ENCODE peak calls at places on chromosomes 7 and 10, in seven cellular contexts. One of them, this sample, is unnamed.

GRCh38 chr7:80140388-80140787 is 5.8 kb downstream of the GNAI1 start:
- DNase-seq in left colon: no peak
- DNase-seq in NCI-H510A treated with DMSO at 0.1 percent for 48 hours: no peak
- DNase-seq in MCF 10A: no peak
- DNase-seq in activated CD8-positive, alpha-beta memory T cell treated with anti-CD3 and anti-CD28 coated beads, Interleukin-2, amount 50 U/mL, for 4 hours: no peak
- DNase-seq in HuH-7: no peak
- DNase-seq in GM12892: no peak
- DNase-seq in this sample: no peak

GRCh38 chr7:95594185-95594584 is 2.1 kb downstream of the PDK4 start:
- DNase-seq in left colon: no peak
- DNase-seq in NCI-H510A treated with DMSO at 0.1 percent for 48 hours: no peak
- DNase-seq in MCF 10A: peak; percentile 5
- DNase-seq in activated CD8-positive, alpha-beta memory T cell treated with anti-CD3 and anti-CD28 coated beads, Interleukin-2, amount 50 U/mL, for 4 hours: no peak
- DNase-seq in HuH-7: no peak
- DNase-seq in GM12892: no peak
- DNase-seq in this sample: no peak

GRCh38 chr10:97228130-97228774 is 42.5 kb upstream of the SLIT1 start:
- DNase-seq in left colon: no peak
- DNase-seq in NCI-H510A treated with DMSO at 0.1 percent for 48 hours: no peak
- DNase-seq in MCF 10A: no peak
- DNase-seq in activated CD8-positive, alpha-beta memory T cell treated with anti-CD3 and anti-CD28 coated beads, Interleukin-2, amount 50 U/mL, for 4 hours: no peak
- DNase-seq in HuH-7: no peak
- DNase-seq in GM12892: no peak
- DNase-seq in this sample: no peak

GRCh38 chr10:71526662-71527061 is 129.9 kb downstream of the CDH23 start:
- DNase-seq in left colon: no peak
- DNase-seq in NCI-H510A treated with DMSO at 0.1 percent for 48 hours: no peak
- DNase-seq in MCF 10A: no peak
- DNase-seq in activated CD8-positive, alpha-beta memory T cell treated with anti-CD3 and anti-CD28 coated beads, Interleukin-2, amount 50 U/mL, for 4 hours: no peak
- DNase-seq in HuH-7: no peak
- DNase-seq in GM12892: no peak
- DNase-seq in this sample: no peak

GRCh38 chr7:158111556-158111880 is 476.1 kb downstream of the PTPRN2 start:
- DNase-seq in left colon: no peak
- DNase-seq in NCI-H510A treated with DMSO at 0.1 percent for 48 hours: no peak
- DNase-seq in MCF 10A: no peak
- DNase-seq in activated CD8-positive, alpha-beta memory T cell treated with anti-CD3 and anti-CD28 coated beads, Interleukin-2, amount 50 U/mL, for 4 hours: no peak
- DNase-seq in HuH-7: no peak
- DNase-seq in GM12892: no peak
- DNase-seq in this sample: no peak

GRCh38 chr10:80530251-80530650 is 7.5 kb upstream of the SH2D4B start:
- DNase-seq in left colon: no peak
- DNase-seq in NCI-H510A treated with DMSO at 0.1 percent for 48 hours: no peak
- DNase-seq in MCF 10A: peak; percentile 72
- DNase-seq in activated CD8-positive, alpha-beta memory T cell treated with anti-CD3 and anti-CD28 coated beads, Interleukin-2, amount 50 U/mL, for 4 hours: peak; percentile 48
- DNase-seq in HuH-7: no peak
- DNase-seq in GM12892: no peak
- DNase-seq in this sample: peak; percentile 49

GRCh38 chr7:121547341-121548092 is 151.4 kb upstream of the FAM3C start:
- DNase-seq in left colon: no peak
- DNase-seq in NCI-H510A treated with DMSO at 0.1 percent for 48 hours: peak; percentile 46
- DNase-seq in MCF 10A: peak; percentile 68
- DNase-seq in activated CD8-positive, alpha-beta memory T cell treated with anti-CD3 and anti-CD28 coated beads, Interleukin-2, amount 50 U/mL, for 4 hours: no peak
- DNase-seq in HuH-7: peak; percentile 23
- DNase-seq in GM12892: peak; percentile 11
- DNase-seq in this sample: peak; percentile 58

GRCh38 chr7:120550494-120551048 is 277.6 kb downstream of the KCND2 start:
- DNase-seq in left colon: no peak
- DNase-seq in NCI-H510A treated with DMSO at 0.1 percent for 48 hours: peak; percentile 2
- DNase-seq in MCF 10A: no peak
- DNase-seq in activated CD8-positive, alpha-beta memory T cell treated with anti-CD3 and anti-CD28 coated beads, Interleukin-2, amount 50 U/mL, for 4 hours: no peak
- DNase-seq in HuH-7: no peak
- DNase-seq in GM12892: no peak
- DNase-seq in this sample: peak; percentile 56

GRCh38 chr7:23471090-23471859 is 984 bp upstream of the IGF2BP3 start:
- DNase-seq in left colon: no peak
- DNase-seq in NCI-H510A treated with DMSO at 0.1 percent for 48 hours: peak; percentile 81
- DNase-seq in MCF 10A: peak; percentile 67
- DNase-seq in activated CD8-positive, alpha-beta memory T cell treated with anti-CD3 and anti-CD28 coated beads, Interleukin-2, amount 50 U/mL, for 4 hours: peak; percentile 25
- DNase-seq in HuH-7: peak; percentile 91
- DNase-seq in GM12892: peak; percentile 56
- DNase-seq in this sample: peak; percentile 91

GRCh38 chr7:116216956-116217570 is 6.7 kb downstream of the TES start:
- DNase-seq in left colon: no peak
- DNase-seq in NCI-H510A treated with DMSO at 0.1 percent for 48 hours: no peak
- DNase-seq in MCF 10A: no peak
- DNase-seq in activated CD8-positive, alpha-beta memory T cell treated with anti-CD3 and anti-CD28 coated beads, Interleukin-2, amount 50 U/mL, for 4 hours: no peak
- DNase-seq in HuH-7: no peak
- DNase-seq in GM12892: no peak
- DNase-seq in this sample: peak; percentile 41

GRCh38 chr7:33357846-33358245 is 228.5 kb downstream of the BBS9 start:
- DNase-seq in left colon: no peak
- DNase-seq in NCI-H510A treated with DMSO at 0.1 percent for 48 hours: no peak
- DNase-seq in MCF 10A: no peak
- DNase-seq in activated CD8-positive, alpha-beta memory T cell treated with anti-CD3 and anti-CD28 coated beads, Interleukin-2, amount 50 U/mL, for 4 hours: no peak
- DNase-seq in HuH-7: no peak
- DNase-seq in GM12892: no peak
- DNase-seq in this sample: no peak

GRCh38 chr10:86366902-86367338 is 325 bp upstream of the GRID1 start:
- DNase-seq in left colon: peak; percentile 11
- DNase-seq in NCI-H510A treated with DMSO at 0.1 percent for 48 hours: no peak
- DNase-seq in MCF 10A: no peak
- DNase-seq in activated CD8-positive, alpha-beta memory T cell treated with anti-CD3 and anti-CD28 coated beads, Interleukin-2, amount 50 U/mL, for 4 hours: peak; percentile 14
- DNase-seq in HuH-7: no peak
- DNase-seq in GM12892: peak; percentile 62
- DNase-seq in this sample: no peak

GRCh38 chr10:15483215-15483970 is 112.3 kb upstream of the FAM171A1 start:
- DNase-seq in left colon: no peak
- DNase-seq in NCI-H510A treated with DMSO at 0.1 percent for 48 hours: no peak
- DNase-seq in MCF 10A: no peak
- DNase-seq in activated CD8-positive, alpha-beta memory T cell treated with anti-CD3 and anti-CD28 coated beads, Interleukin-2, amount 50 U/mL, for 4 hours: no peak
- DNase-seq in HuH-7: no peak
- DNase-seq in GM12892: no peak
- DNase-seq in this sample: no peak

GRCh38 chr10:110376021-110376773 is 71.5 kb upstream of the SMNDC1 start:
- DNase-seq in left colon: no peak
- DNase-seq in NCI-H510A treated with DMSO at 0.1 percent for 48 hours: no peak
- DNase-seq in MCF 10A: no peak
- DNase-seq in activated CD8-positive, alpha-beta memory T cell treated with anti-CD3 and anti-CD28 coated beads, Interleukin-2, amount 50 U/mL, for 4 hours: no peak
- DNase-seq in HuH-7: peak; percentile 49
- DNase-seq in GM12892: no peak
- DNase-seq in this sample: peak; percentile 67

GRCh38 chr10:6445671-6446278 is 134.3 kb downstream of the PRKCQ start:
- DNase-seq in left colon: no peak
- DNase-seq in NCI-H510A treated with DMSO at 0.1 percent for 48 hours: no peak
- DNase-seq in MCF 10A: peak; percentile 64
- DNase-seq in activated CD8-positive, alpha-beta memory T cell treated with anti-CD3 and anti-CD28 coated beads, Interleukin-2, amount 50 U/mL, for 4 hours: peak; percentile 69
- DNase-seq in HuH-7: peak; percentile 30
- DNase-seq in GM12892: no peak
- DNase-seq in this sample: peak; percentile 13

GRCh38 chr7:155911471-155912105 is 99.3 kb upstream of the SHH start:
- DNase-seq in left colon: no peak
- DNase-seq in NCI-H510A treated with DMSO at 0.1 percent for 48 hours: no peak
- DNase-seq in MCF 10A: no peak
- DNase-seq in activated CD8-positive, alpha-beta memory T cell treated with anti-CD3 and anti-CD28 coated beads, Interleukin-2, amount 50 U/mL, for 4 hours: no peak
- DNase-seq in HuH-7: no peak
- DNase-seq in GM12892: no peak
- DNase-seq in this sample: no peak

GRCh38 chr10:80199828-80200227 is 5.5 kb downstream of the ANXA11 start:
- DNase-seq in left colon: no peak
- DNase-seq in NCI-H510A treated with DMSO at 0.1 percent for 48 hours: no peak
- DNase-seq in MCF 10A: no peak
- DNase-seq in activated CD8-positive, alpha-beta memory T cell treated with anti-CD3 and anti-CD28 coated beads, Interleukin-2, amount 50 U/mL, for 4 hours: no peak
- DNase-seq in HuH-7: no peak
- DNase-seq in GM12892: no peak
- DNase-seq in this sample: no peak

GRCh38 chr7:111763221-111763791 is 201.0 kb upstream of the IMMP2L start:
- DNase-seq in left colon: no peak
- DNase-seq in NCI-H510A treated with DMSO at 0.1 percent for 48 hours: peak; percentile 47
- DNase-seq in MCF 10A: peak; percentile 63
- DNase-seq in activated CD8-positive, alpha-beta memory T cell treated with anti-CD3 and anti-CD28 coated beads, Interleukin-2, amount 50 U/mL, for 4 hours: no peak
- DNase-seq in HuH-7: peak; percentile 43
- DNase-seq in GM12892: no peak
- DNase-seq in this sample: peak; percentile 19

GRCh38 chr10:96987842-96988175 is 155.7 kb downstream of the LCOR start:
- DNase-seq in left colon: no peak
- DNase-seq in NCI-H510A treated with DMSO at 0.1 percent for 48 hours: no peak
- DNase-seq in MCF 10A: no peak
- DNase-seq in activated CD8-positive, alpha-beta memory T cell treated with anti-CD3 and anti-CD28 coated beads, Interleukin-2, amount 50 U/mL, for 4 hours: no peak
- DNase-seq in HuH-7: no peak
- DNase-seq in GM12892: no peak
- DNase-seq in this sample: no peak

GRCh38 chr10:109027534-109028185 is 895.7 kb downstream of the XPNPEP1 start:
- DNase-seq in left colon: no peak
- DNase-seq in NCI-H510A treated with DMSO at 0.1 percent for 48 hours: no peak
- DNase-seq in MCF 10A: no peak
- DNase-seq in activated CD8-positive, alpha-beta memory T cell treated with anti-CD3 and anti-CD28 coated beads, Interleukin-2, amount 50 U/mL, for 4 hours: no peak
- DNase-seq in HuH-7: no peak
- DNase-seq in GM12892: no peak
- DNase-seq in this sample: no peak

GRCh38 chr7:157432541-157432956 is 95.7 kb downstream of the DNAJB6 start:
- DNase-seq in left colon: peak; percentile 66
- DNase-seq in NCI-H510A treated with DMSO at 0.1 percent for 48 hours: peak; percentile 91
- DNase-seq in MCF 10A: peak; percentile 42
- DNase-seq in activated CD8-positive, alpha-beta memory T cell treated with anti-CD3 and anti-CD28 coated beads, Interleukin-2, amount 50 U/mL, for 4 hours: no peak
- DNase-seq in HuH-7: no peak
- DNase-seq in GM12892: no peak
- DNase-seq in this sample: peak; percentile 46

GRCh38 chr10:69211104-69211503 is 9.0 kb upstream of the HKDC1 start:
- DNase-seq in left colon: no peak
- DNase-seq in NCI-H510A treated with DMSO at 0.1 percent for 48 hours: no peak
- DNase-seq in MCF 10A: no peak
- DNase-seq in activated CD8-positive, alpha-beta memory T cell treated with anti-CD3 and anti-CD28 coated beads, Interleukin-2, amount 50 U/mL, for 4 hours: no peak
- DNase-seq in HuH-7: no peak
- DNase-seq in GM12892: no peak
- DNase-seq in this sample: no peak

This sample was measured in HT1080.